ENCODE peak calls at places on chromosomes 7 and 10, in five cellular contexts. V is lung microvascular endothelial cell, M is HS-5, D is epithelial cell of esophagus, H is skeletal muscle cell. P is an unnamed sample.

GRCh38 chr10:84344560-84344959 is 16.2 kb downstream of the CCSER2 start:
- DNase-seq in H (no peak), V (no peak), M (no peak), D (no peak), P (no peak)

GRCh38 chr10:132780356-132780755 is 5.6 kb downstream of the NKX6-2 start:
- DNase-seq in V (no peak), H (no peak), D (no peak), M (no peak), P (no peak)

GRCh38 chr10:70266056-70266455 is 17.7 kb downstream of the NPFFR1 start:
- DNase-seq in H (no peak), D (no peak), V (no peak), M (no peak), P (no peak)

GRCh38 chr7:38411404-38411803 is 138.0 kb upstream of the TARP start:
- DNase-seq in V (peak; percentile 73), D (peak; percentile 24), M (no peak), H (no peak), P (no peak)

GRCh38 chr7:6576024-6576866 is 1.0 kb upstream of the ZDHHC4 start:
- DNase-seq in H (no peak), D (no peak), M (no peak), V (no peak), P (no peak)

GRCh38 chr10:14093735-14094484 is 236.8 kb downstream of the FRMD4A start:
- DNase-seq in D (peak; percentile 42), V (peak; percentile 77), H (no peak), M (no peak), P (no peak)

GRCh38 chr10:3491571-3491970 is 293.4 kb downstream of the KLF6 start:
- DNase-seq in H (no peak), D (no peak), V (no peak), M (no peak), P (no peak)

GRCh38 chr7:134874407-134874806 is 95.0 kb downstream of the CALD1 start:
- DNase-seq in V (no peak), M (no peak), H (no peak), D (no peak), P (no peak)

GRCh38 chr7:120951826-120952225 is 1.2 kb downstream of the ING3 start:
- DNase-seq in V (peak; percentile 13), M (no peak), H (no peak), D (no peak), P (no peak)

GRCh38 chr7:1668486-1668931 is 1.6 kb upstream of the ELFN1 start:
- DNase-seq in V (no peak), H (no peak), M (no peak), D (peak; percentile 11), P (no peak)

P was measured in epithelial cell of proximal tubule.